ENCODE peak calls at places on chromosomes 1 and 21, in five cellular contexts. T is fibroblast of lung, D is esophagus squamous epithelium, Z is astrocyte of the spinal cord, H is hepatocyte. P is an unnamed sample.

GRCh38 chr1:44086722-44087474 is 31.7 kb upstream of the KLF17 start:
- DNase-seq in T (no peak), D (no peak), Z (no peak), H (no peak), P (no peak)

GRCh38 chr21:23452384-23453083 is 2154.7 kb downstream of the MRPL39 start:
- DNase-seq in T (no peak), D (no peak), Z (no peak), H (peak), P (peak)

GRCh38 chr1:228956864-228957263 is 221.6 kb downstream of the RHOU start:
- DNase-seq in T (no peak), D (no peak), Z (no peak), H (no peak), P (no peak)

GRCh38 chr1:59391216-59392179 is 94.6 kb downstream of the FGGY start:
- DNase-seq in T (no peak), D (no peak), Z (no peak), H (no peak), P (no peak)

GRCh38 chr1:37434292-37434907 is 40.0 kb upstream of the ZC3H12A start:
- DNase-seq in T (peak), D (no peak), Z (peak), H (peak), P (peak)

GRCh38 chr1:169186106-169186505 is 79.6 kb downstream of the ATP1B1 start:
- DNase-seq in T (no peak), D (no peak), Z (no peak), H (no peak), P (no peak)

GRCh38 chr1:151416231-151416630 is 16.9 kb downstream of the PSMB4 start:
- DNase-seq in T (peak), D (no peak), Z (peak), H (no peak), P (no peak)

GRCh38 chr1:156104065-156104810 is 10.3 kb upstream of the LMNA start:
- DNase-seq in T (peak), D (no peak), Z (peak), H (peak), P (peak)

GRCh38 chr1:27872802-27873665 is 690 bp downstream of the THEMIS2 start:
- DNase-seq in T (peak), D (no peak), Z (no peak), H (no peak), P (no peak)

GRCh38 chr1:235853653-235854052 is 13.1 kb downstream of the LYST start:
- DNase-seq in T (no peak), D (no peak), Z (no peak), H (no peak), P (no peak)

GRCh38 chr1:192459467-192459866 is 116.1 kb upstream of the RGS1 start:
- DNase-seq in T (no peak), D (no peak), Z (no peak), H (no peak), P (no peak)

GRCh38 chr1:117663156-117663902 is 57.5 kb downstream of the TENT5C start:
- DNase-seq in T (no peak), D (no peak), Z (no peak), H (no peak), P (no peak)

GRCh38 chr1:150813028-150813707 is 5.1 kb upstream of the CTSK start:
- DNase-seq in T (peak), D (no peak), Z (peak), H (peak), P (peak)

GRCh38 chr1:27602510-27603319 is 1.2 kb downstream of the AHDC1 start:
- DNase-seq in T (no peak), D (no peak), Z (no peak), H (peak), P (peak)

GRCh38 chr1:8763888-8764287 is 53.6 kb downstream of the RERE start:
- DNase-seq in T (no peak), D (no peak), Z (no peak), H (no peak), P (peak)

GRCh38 chr1:53902235-53902920 is 8.4 kb downstream of the DIO1 start:
- DNase-seq in T (no peak), D (no peak), Z (no peak), H (no peak), P (no peak)

GRCh38 chr1:198018529-198018928 is 101.4 kb downstream of the LHX9 start:
- DNase-seq in T (peak), D (no peak), Z (peak), H (peak), P (no peak)

GRCh38 chr1:181506563-181507353 is 23.4 kb downstream of the CACNA1E start:
- DNase-seq in T (no peak), D (no peak), Z (no peak), H (no peak), P (no peak)

GRCh38 chr1:230681599-230681998 is 32.3 kb downstream of the AGT start:
- DNase-seq in T (peak), D (no peak), Z (peak), H (peak), P (peak)

GRCh38 chr1:32372149-32372756 is 9.9 kb downstream of the TSSK3 start:
- DNase-seq in T (no peak), D (no peak), Z (no peak), H (no peak), P (no peak)

GRCh38 chr1:247407180-247407616 is 8.8 kb upstream of the NLRP3 start:
- DNase-seq in T (no peak), D (no peak), Z (no peak), H (no peak), P (no peak)

GRCh38 chr1:6638226-6638625 is 13.6 kb downstream of the THAP3 start:
- DNase-seq in T (peak), D (no peak), Z (peak), H (no peak), P (peak)

GRCh38 chr1:86507935-86508582 is 38.8 kb upstream of the CLCA4 start:
- DNase-seq in T (peak), D (no peak), Z (peak), H (peak), P (no peak)
- H3K4me3 ChIP-seq in T (no peak), D (no peak), Z (no peak), H (no peak), P (no peak)

DNA sequence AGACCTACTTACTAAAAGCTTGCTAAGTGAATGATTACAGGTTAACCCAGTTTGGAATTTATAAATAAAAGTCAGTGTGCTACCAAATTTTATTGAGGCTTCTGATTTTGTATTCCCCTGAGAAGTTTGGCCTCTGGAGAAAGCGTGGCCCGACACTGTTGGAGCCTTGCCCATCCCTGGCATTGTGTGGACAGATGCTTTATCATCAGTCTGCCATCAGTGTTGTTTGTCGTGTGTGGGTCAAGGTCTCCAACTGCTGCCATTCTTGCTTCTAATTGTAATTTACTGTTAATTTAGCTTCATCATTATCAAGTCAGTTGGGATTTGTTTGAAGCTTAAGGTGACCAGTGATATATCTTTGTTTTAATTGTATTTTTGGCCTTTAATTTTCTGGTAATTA is 62.0 kb upstream of the LPGAT1 start:
- DNase-seq in T (no peak), D (no peak), Z (no peak), H (no peak), P (no peak)
- TF ChIP-seq CTCF in T (no peak), D (no peak), Z (no peak), H (no peak), P (no peak)

GRCh38 chr1:15950763-15951295 is 25.1 kb downstream of the ZBTB17 start:
- DNase-seq in T (peak), D (no peak), Z (peak), H (peak), P (peak)

GRCh38 chr1:15948600-15949452 is 27.1 kb downstream of the ZBTB17 start:
- DNase-seq in T (peak), D (no peak), Z (peak), H (peak), P (peak)

GRCh38 chr1:15951341-15952153 is 24.4 kb downstream of the ZBTB17 start:
- DNase-seq in T (no peak), D (no peak), Z (no peak), H (peak), P (peak)

GRCh38 chr1:15949453-15950245 is 26.3 kb downstream of the ZBTB17 start:
- DNase-seq in T (peak), D (peak), Z (peak), H (peak), P (peak)

GRCh38 chr1:15950302-15950701 is 25.6 kb downstream of the ZBTB17 start:
- DNase-seq in T (no peak), D (no peak), Z (no peak), H (no peak), P (no peak)
- H3K4me3 ChIP-seq in T (no peak), D (peak), Z (no peak), H (no peak), P (no peak)

GRCh38 chr1:11058026-11058425 is 1.8 kb downstream of the SRM start:
- DNase-seq in T (no peak), D (no peak), Z (no peak), H (no peak), P (no peak)

GRCh38 chr1:11058595-11059165 is 1.1 kb downstream of the SRM start:
- DNase-seq in T (no peak), D (no peak), Z (no peak), H (no peak), P (peak)

GRCh38 chr1:11059166-11059989 is 440 bp downstream of the SRM start:
- DNase-seq in T (peak), D (no peak), Z (no peak), H (no peak), P (no peak)

GRCh38 chr1:11061652-11062365 is 2.0 kb upstream of the SRM start:
- DNase-seq in T (no peak), D (no peak), Z (no peak), H (no peak), P (peak)

DNA sequence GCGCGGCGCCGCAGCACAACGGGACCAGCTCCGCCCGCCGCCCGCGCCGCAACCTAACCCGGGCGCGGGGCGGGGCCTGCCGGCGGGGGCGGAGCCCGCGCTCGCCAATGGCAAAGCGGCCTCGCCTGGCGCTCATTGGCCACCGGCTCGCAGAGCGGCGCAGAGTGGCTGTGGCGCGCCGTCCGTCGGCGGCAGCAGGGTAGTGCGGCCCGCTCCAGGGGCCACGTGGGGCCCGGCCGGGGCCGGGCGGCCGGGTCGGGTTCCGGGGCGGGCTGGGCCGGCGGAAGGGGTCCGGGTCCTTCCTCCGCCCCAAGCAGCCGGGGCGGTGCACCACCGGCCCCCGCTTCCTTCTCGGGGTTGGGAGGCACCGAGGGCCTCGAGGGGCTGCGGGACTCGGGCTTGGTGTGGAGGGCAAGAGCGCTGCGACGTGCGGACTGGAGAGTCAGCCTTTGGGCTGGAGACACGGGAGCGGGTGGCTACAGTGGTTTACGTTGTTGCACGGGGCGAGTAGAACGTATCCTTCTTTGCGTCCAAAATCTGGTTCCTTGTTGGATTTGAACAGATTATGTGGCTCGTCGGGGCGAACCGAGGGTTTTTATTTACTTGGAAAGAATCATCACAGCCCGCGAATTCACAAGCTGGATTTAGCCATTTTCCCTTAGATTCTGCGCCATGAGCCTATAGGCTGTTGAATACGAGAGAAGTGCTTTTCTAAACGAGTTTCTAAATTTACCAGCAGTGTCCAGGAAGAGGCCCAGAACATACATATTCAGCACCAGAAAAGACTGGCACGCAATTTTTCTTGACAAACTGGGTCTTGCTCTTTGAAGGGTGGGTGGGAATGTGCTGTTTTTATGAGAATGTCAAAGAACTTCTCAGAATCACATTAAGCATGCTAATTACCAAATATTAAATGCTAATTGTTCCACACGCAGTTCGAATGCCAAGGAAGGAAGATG is at the start of gene SRM:
- DNase-seq in T (peak), D (peak), Z (peak), H (peak), P (peak)
- TF ChIP-seq CTCF in T (peak), D (peak), Z (peak), H (no peak), P (no peak)

DNA sequence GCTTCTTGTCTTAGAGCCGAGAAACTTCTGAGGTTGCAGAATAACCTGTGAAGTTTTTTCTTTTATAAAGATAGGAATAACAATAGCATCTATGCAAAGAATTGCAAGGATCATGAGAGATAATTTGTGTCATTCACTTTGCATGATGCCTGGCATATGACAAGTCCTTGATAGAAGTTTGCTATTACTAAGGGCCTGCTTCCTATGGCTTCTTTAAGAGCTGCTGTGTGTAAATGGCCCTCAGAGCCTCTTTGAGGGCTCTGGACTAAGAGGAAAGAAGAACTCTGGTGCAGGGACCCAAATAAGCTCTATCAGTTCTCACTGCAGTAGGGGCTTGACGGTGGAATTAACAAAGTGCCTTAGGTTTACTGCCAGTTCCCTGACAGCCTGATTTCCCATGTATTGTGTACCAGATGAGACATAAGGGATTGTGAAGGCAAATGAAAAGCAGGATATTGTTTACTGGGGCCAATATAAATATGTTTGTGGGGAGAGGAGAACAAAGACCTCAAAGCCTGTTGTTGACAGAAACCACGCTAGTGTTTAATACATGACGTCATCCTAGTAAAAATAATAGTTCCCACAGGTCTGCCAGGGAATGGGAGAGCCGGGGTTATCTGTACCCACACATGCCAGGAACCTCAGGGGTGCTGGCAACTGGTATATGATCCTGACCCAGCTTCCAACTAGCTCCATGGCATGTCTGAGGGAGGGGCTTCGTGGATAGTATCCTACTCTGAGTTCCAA is 131.2 kb upstream of the UBE2U start:
- DNase-seq in T (peak), D (no peak), Z (peak), H (no peak), P (peak)
- H3K4me3 ChIP-seq in T (no peak), D (no peak), Z (no peak), H (no peak), P (no peak)

DNA sequence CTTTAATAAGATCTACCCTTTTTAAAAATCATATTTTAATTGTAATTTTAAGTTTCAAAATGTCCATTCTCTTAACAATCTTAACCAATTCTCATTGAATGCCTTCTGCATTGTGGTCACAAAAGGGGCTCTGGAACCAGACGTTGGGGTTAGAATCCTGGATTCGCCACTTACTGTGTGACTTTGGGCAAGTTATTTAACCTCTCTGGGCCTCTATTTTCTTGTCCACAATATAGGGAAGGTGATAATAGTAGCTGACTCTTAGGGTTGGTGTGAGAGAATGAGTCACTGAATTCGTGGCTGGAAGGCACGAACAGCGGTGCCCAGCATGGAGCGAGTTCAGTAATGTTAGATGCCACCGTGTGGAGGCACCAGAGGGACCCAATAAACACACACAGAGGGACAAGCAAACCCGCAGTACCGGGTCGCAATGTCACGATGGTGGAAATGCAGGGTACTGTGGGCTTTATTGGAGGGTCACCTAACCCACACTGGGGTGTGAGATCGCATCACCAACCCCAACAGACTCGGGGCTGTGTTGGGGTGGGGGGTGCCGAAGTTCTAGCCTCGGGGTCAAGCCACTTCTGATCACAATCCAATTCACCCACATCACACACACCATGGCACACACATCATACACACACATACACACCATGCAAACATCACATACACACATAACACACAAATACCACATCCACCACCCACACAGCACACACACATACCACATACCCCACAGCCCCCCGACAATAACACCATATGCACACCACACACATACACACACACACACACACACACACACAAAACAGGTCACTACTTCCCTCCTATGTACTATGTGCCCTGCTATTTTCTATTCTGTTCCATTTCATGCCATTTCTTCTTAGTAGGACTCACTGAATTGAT is 27.0 kb upstream of the IFNAR2 start:
- DNase-seq in T (no peak), D (no peak), Z (no peak), H (no peak), P (no peak)
- TF ChIP-seq CTCF in T (no peak), D (no peak), Z (no peak), H (no peak), P (no peak)

GRCh38 chr1:2050793-2051682 is 827 bp downstream of the PRKCZ start:
- DNase-seq in T (no peak), D (no peak), Z (no peak), H (peak), P (no peak)
- H3K4me3 ChIP-seq in T (no peak), D (peak), Z (no peak), H (peak), P (peak)

DNA sequence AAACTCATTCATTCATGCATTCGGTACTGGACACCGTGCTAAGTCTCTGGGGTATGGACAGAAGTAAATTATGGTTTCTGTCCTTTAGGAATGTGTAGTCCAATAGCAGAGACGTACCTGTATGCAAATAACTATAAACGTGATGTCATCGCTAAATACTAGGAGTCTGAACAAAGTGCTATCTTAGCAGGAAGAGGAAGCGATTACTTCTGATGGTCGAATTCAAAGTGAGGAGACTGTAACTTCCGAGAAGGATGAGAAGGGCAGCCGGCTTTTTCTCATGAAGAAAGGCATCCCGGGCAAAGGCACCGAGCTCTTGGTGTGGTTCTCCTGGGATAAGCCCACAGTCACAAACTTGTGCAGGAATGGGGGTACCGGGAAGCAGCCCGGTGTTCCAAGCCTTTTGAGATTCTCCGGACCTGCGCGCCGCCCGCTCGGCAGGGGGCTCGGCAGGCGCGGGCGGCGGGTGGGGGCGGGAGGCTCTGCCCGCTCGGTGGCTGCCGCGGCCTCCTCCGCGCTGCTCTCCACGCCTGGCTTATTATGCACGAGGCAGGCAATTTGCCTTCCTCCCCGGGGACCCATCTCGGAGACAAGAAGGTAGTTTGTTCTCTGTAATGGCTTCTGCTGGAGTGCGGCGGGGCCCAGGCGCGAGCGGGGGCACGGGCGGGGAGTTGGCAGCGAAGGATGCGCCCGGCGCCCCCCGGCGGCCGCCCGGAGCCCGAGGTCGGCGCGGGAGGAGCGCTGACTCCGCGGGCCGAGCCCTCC is 67.5 kb upstream of the CD1D start:
- DNase-seq in T (peak), D (no peak), Z (peak), H (peak), P (peak)
- TF ChIP-seq CTCF in T (peak), D (peak), Z (peak), H (peak), P (peak)

GRCh38 chr1:207453710-207454045 is 450 bp upstream of the CR2 start:
- DNase-seq in T (no peak), D (no peak), Z (no peak), H (no peak), P (no peak)
- H3K4me3 ChIP-seq in T (no peak), D (peak), Z (no peak), H (peak), P (no peak)